ENCODE peak calls at places on chromosome 5, in six cellular contexts. M, B, U, S, P and F are unnamed samples.

GRCh38 chr5:90747175-90747574 is 188.6 kb downstream of the ADGRV1 start:
- DNase-seq in M (peak), B (no peak), U (no peak), S (no peak), P (no peak), F (no peak)

GRCh38 chr5:169695919-169696490 is 58.9 kb downstream of the DOCK2 start:
- DNase-seq in M (no peak), B (peak), U (peak), S (peak), P (no peak), F (no peak)

GRCh38 chr5:170648546-170648945 is 135.0 kb upstream of the GABRP start:
- DNase-seq in M (no peak), B (peak), U (no peak), S (peak), P (no peak), F (no peak)

GRCh38 chr5:91867799-91868198 is 484.7 kb upstream of the ARRDC3 start:
- DNase-seq in M (no peak), B (no peak), U (no peak), S (no peak), P (no peak), F (no peak)

GRCh38 chr5:78577051-78577807 is 71.3 kb downstream of the LHFPL2 start:
- DNase-seq in M (no peak), B (no peak), U (no peak), S (no peak), P (no peak), F (no peak)

GRCh38 chr5:102760815-102761214 is 5.7 kb downstream of the PAM start:
- DNase-seq in M (no peak), B (peak), U (peak), S (no peak), P (no peak), F (no peak)

GRCh38 chr5:60685700-60686099 is 14.3 kb downstream of the DEPDC1B start:
- DNase-seq in M (peak), B (no peak), U (no peak), S (no peak), P (no peak), F (no peak)

GRCh38 chr5:71830626-71831539 is 111.8 kb downstream of the CARTPT start:
- DNase-seq in M (no peak), B (peak), U (no peak), S (peak), P (no peak), F (no peak)

GRCh38 chr5:69308046-69308553 is 24.5 kb downstream of the CCDC125 start:
- DNase-seq in M (no peak), B (no peak), U (no peak), S (no peak), P (no peak), F (no peak)

GRCh38 chr5:9165567-9165966 is 380.3 kb downstream of the SEMA5A start:
- DNase-seq in M (no peak), B (no peak), U (no peak), S (no peak), P (no peak), F (no peak)

GRCh38 chr5:151348789-151349188 is 1.4 kb upstream of the SLC36A2 start:
- DNase-seq in M (no peak), B (no peak), U (no peak), S (no peak), P (no peak), F (no peak)

GRCh38 chr5:36741138-36741537 is 134.7 kb downstream of the SLC1A3 start:
- DNase-seq in M (no peak), B (peak), U (no peak), S (no peak), P (no peak), F (no peak)

GRCh38 chr5:60323596-60323995 is 376.4 kb downstream of the DEPDC1B start:
- DNase-seq in M (no peak), B (no peak), U (no peak), S (no peak), P (no peak), F (no peak)

GRCh38 chr5:98791928-98792580 is 18.6 kb downstream of the RGMB start:
- DNase-seq in M (no peak), B (no peak), U (no peak), S (no peak), P (no peak), F (no peak)

GRCh38 chr5:152051499-152052454 is 127.1 kb upstream of the GLRA1 start:
- DNase-seq in M (no peak), B (no peak), U (no peak), S (no peak), P (no peak), F (no peak)

GRCh38 chr5:56142620-56143431 is 90.3 kb downstream of the ANKRD55 start:
- DNase-seq in M (no peak), B (no peak), U (no peak), S (no peak), P (peak), F (no peak)

GRCh38 chr5:85334-85995 is 6.5 kb upstream of the PLEKHG4B start:
- DNase-seq in M (no peak), B (no peak), U (no peak), S (no peak), P (no peak), F (no peak)

GRCh38 chr5:10440367-10440990 is 1.2 kb upstream of the ROPN1L start:
- DNase-seq in M (no peak), B (no peak), U (no peak), S (no peak), P (no peak), F (no peak)

GRCh38 chr5:16819522-16820167 is 116.4 kb downstream of the MYO10 start:
- DNase-seq in M (no peak), B (peak), U (no peak), S (no peak), P (no peak), F (no peak)

GRCh38 chr5:144567416-144567770 is 396.7 kb downstream of the KCTD16 start:
- DNase-seq in M (no peak), B (peak), U (no peak), S (no peak), P (no peak), F (no peak)

GRCh38 chr5:16970826-16971225 is 34.7 kb upstream of the MYO10 start:
- DNase-seq in M (no peak), B (peak), U (no peak), S (no peak), P (no peak), F (no peak)

GRCh38 chr5:91499943-91500531 is 116.9 kb upstream of the ARRDC3 start:
- DNase-seq in M (peak), B (peak), U (peak), S (peak), P (no peak), F (peak)

GRCh38 chr5:160171656-160172055 is 52.4 kb upstream of the PWWP2A start:
- DNase-seq in M (no peak), B (no peak), U (no peak), S (no peak), P (no peak), F (no peak)

GRCh38 chr5:71948206-71948605 is 159.1 kb upstream of the MAP1B start:
- DNase-seq in M (no peak), B (no peak), U (no peak), S (no peak), P (no peak), F (no peak)

GRCh38 chr5:19795218-19795617 is 192.8 kb downstream of the CDH18 start:
- DNase-seq in M (no peak), B (peak), U (no peak), S (peak), P (no peak), F (peak)

GRCh38 chr5:28580616-28581015 is 1542.2 kb upstream of the CDH9 start:
- DNase-seq in M (no peak), B (no peak), U (no peak), S (no peak), P (no peak), F (no peak)

GRCh38 chr5:55577353-55578060 is 42.7 kb upstream of the PLPP1 start:
- DNase-seq in M (no peak), B (no peak), U (no peak), S (no peak), P (no peak), F (no peak)

GRCh38 chr5:160843240-160843639 is 8.8 kb downstream of the ATP10B start:
- DNase-seq in M (no peak), B (no peak), U (no peak), S (no peak), P (peak), F (no peak)

GRCh38 chr5:40502045-40502444 is 177.7 kb upstream of the PTGER4 start:
- DNase-seq in M (no peak), B (no peak), U (no peak), S (no peak), P (no peak), F (no peak)

GRCh38 chr5:135569755-135570452 is 8.9 kb downstream of the CXCL14 start:
- DNase-seq in M (peak), B (peak), U (peak), S (peak), P (no peak), F (peak)

GRCh38 chr5:38382898-38383297 is 124.5 kb downstream of the EGFLAM start:
- DNase-seq in M (peak), B (peak), U (peak), S (peak), P (peak), F (peak)

GRCh38 chr5:85479849-85480248 is 1095.2 kb upstream of the EDIL3 start:
- DNase-seq in M (no peak), B (no peak), U (no peak), S (no peak), P (no peak), F (no peak)
- TF ChIP-seq SMC3 in M (no peak), B (no peak), U (no peak), S (no peak), P (no peak), F (no peak)

GRCh38 chr5:121384359-121384758 is 467.3 kb upstream of the FTMT start:
- DNase-seq in M (no peak), B (no peak), U (no peak), S (no peak), P (no peak), F (no peak)

GRCh38 chr5:121377446-121377845 is 474.2 kb upstream of the FTMT start:
- DNase-seq in M (no peak), B (no peak), U (no peak), S (no peak), P (no peak), F (no peak)

GRCh38 chr5:121378559-121379359 is 472.9 kb upstream of the FTMT start:
- DNase-seq in M (no peak), B (no peak), U (no peak), S (no peak), P (no peak), F (no peak)

GRCh38 chr5:121380066-121380465 is 471.6 kb upstream of the FTMT start:
- DNase-seq in M (no peak), B (no peak), U (no peak), S (no peak), P (no peak), F (no peak)
- TF ChIP-seq SMC3 in M (no peak), B (no peak), U (no peak), S (no peak), P (no peak), F (no peak)

GRCh38 chr5:14676320-14676719 is 11.8 kb downstream of the OTULIN start:
- DNase-seq in M (peak), B (peak), U (no peak), S (no peak), P (no peak), F (no peak)
- TF ChIP-seq SMC3 in M (no peak), B (no peak), U (no peak), S (no peak), P (no peak), F (no peak)

GRCh38 chr5:157476699-157477408 is 16.8 kb downstream of the NIPAL4 start:
- DNase-seq in M (peak), B (peak), U (peak), S (peak), P (no peak), F (peak)
- TF ChIP-seq SMC3 in M (peak), B (peak), U (peak), S (peak), P (peak), F (peak)

GRCh38 chr5:96823060-96823459 is 15.3 kb upstream of the ERAP1 start:
- DNase-seq in M (no peak), B (no peak), U (no peak), S (no peak), P (no peak), F (no peak)
- TF ChIP-seq SMC3 in M (no peak), B (no peak), U (no peak), S (no peak), P (no peak), F (no peak)

GRCh38 chr5:173472784-173473278 is 143.6 kb downstream of the BOD1 start:
- DNase-seq in M (no peak), B (peak), U (no peak), S (no peak), P (no peak), F (no peak)

GRCh38 chr5:173473293-173473692 is 143.2 kb downstream of the BOD1 start:
- DNase-seq in M (no peak), B (peak), U (no peak), S (no peak), P (no peak), F (no peak)

GRCh38 chr5:173474881-173475287 is 141.6 kb downstream of the BOD1 start:
- DNase-seq in M (no peak), B (peak), U (no peak), S (no peak), P (no peak), F (no peak)

GRCh38 chr5:173468821-173469251 is 140.6 kb upstream of the STC2 start:
- DNase-seq in M (no peak), B (peak), U (no peak), S (no peak), P (no peak), F (no peak)

GRCh38 chr5:173472164-173472563 is 143.9 kb upstream of the STC2 start:
- DNase-seq in M (no peak), B (peak), U (no peak), S (peak), P (no peak), F (peak)
- TF ChIP-seq SMC3 in M (no peak), B (no peak), U (no peak), S (no peak), P (no peak), F (no peak)

DNA sequence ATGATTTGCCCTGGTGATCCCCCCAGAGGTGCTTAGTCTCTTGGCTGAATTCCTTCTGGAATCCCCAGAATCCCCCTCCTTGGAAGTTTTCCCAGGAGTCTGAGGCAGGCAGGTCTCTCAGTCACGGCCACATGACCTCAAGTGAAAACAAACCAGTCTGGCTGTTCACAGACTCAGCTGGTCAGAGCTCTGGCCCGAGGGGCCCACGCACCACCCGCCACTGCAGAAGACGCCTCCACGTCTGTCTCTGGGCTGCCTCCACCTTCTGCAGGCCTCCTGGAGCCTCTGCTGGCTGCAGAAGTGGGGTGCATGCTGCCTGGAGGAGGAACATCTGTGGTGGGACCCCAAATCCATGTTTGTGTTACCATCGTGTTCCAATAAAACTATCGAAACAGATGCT is 52.5 kb downstream of the HRH2 start:
- DNase-seq in M (no peak), B (no peak), U (no peak), S (no peak), P (no peak), F (no peak)
- TF ChIP-seq SMC3 in M (no peak), B (no peak), U (no peak), S (no peak), P (no peak), F (no peak)